ENCODE peak calls at places on chromosomes 16 and 17, in seven cellular contexts. Z is psoas muscle, V is AG04450, F is choroid plexus epithelial cell, L is kidney epithelial cell, W is A549, U is IMR-90. A is an unnamed sample.

GRCh38 chr17:44623070-44623725 is 33.1 kb upstream of the MEIOC start:
- DNase-seq in Z (no peak), V (no peak), F (no peak), L (no peak), W (peak), U (no peak), A (no peak)

GRCh38 chr16:53754938-53755910 is 51.3 kb downstream of the FTO start:
- DNase-seq in Z (peak), V (no peak), F (peak), L (peak), W (peak), U (peak), A (peak)

GRCh38 chr17:34728771-34729310 is 149.5 kb downstream of the TMEM132E start:
- DNase-seq in Z (no peak), V (no peak), F (no peak), L (no peak), W (no peak), U (no peak), A (no peak)

GRCh38 chr16:80940069-80940856 is 66.4 kb downstream of the CMC2 start:
- DNase-seq in Z (no peak), V (no peak), F (no peak), L (no peak), W (no peak), U (peak), A (no peak)

GRCh38 chr17:57735707-57736106 is 9.4 kb downstream of the CCDC182 start:
- DNase-seq in Z (no peak), V (no peak), F (no peak), L (no peak), W (peak), U (no peak), A (no peak)

GRCh38 chr16:17379121-17379571 is 91.6 kb downstream of the XYLT1 start:
- DNase-seq in Z (peak), V (no peak), F (no peak), L (no peak), W (no peak), U (peak), A (no peak)

GRCh38 chr17:2171725-2172446 is 117.0 kb downstream of the HIC1 start:
- DNase-seq in Z (peak), V (peak), F (peak), L (no peak), W (no peak), U (peak), A (peak)

GRCh38 chr17:74017461-74017860 is 186.0 kb upstream of the RPL38 start:
- DNase-seq in Z (no peak), V (no peak), F (no peak), L (no peak), W (no peak), U (no peak), A (no peak)

GRCh38 chr17:79648181-79648831 is 37.5 kb upstream of the RBFOX3 start:
- DNase-seq in Z (no peak), V (no peak), F (no peak), L (no peak), W (no peak), U (no peak), A (no peak)

GRCh38 chr16:51146256-51146924 is 4.7 kb downstream of the SALL1 start:
- DNase-seq in Z (no peak), V (no peak), F (peak), L (no peak), W (no peak), U (peak), A (peak)
- TF ChIP-seq CTCF in Z (no peak), V (peak), F (peak), L (peak), W (no peak), U (peak), A (peak)

GRCh38 chr16:2476345-2476720 is 1.4 kb downstream of the TBC1D24 start:
- DNase-seq in Z (no peak), V (no peak), F (no peak), L (no peak), W (no peak), U (no peak), A (no peak)
- H3K4me3 ChIP-seq in Z (peak), V (no peak), F (no peak), L (no peak), W (no peak), U (no peak), A (no peak)

GRCh38 chr16:610513-611381 is 20.0 kb upstream of the WFIKKN1 start:
- DNase-seq in Z (peak), V (no peak), F (peak), L (no peak), W (no peak), U (no peak), A (peak)
- TF ChIP-seq CTCF in Z (peak), V (peak), F (peak), L (peak), W (peak), U (peak), A (peak)

DNA sequence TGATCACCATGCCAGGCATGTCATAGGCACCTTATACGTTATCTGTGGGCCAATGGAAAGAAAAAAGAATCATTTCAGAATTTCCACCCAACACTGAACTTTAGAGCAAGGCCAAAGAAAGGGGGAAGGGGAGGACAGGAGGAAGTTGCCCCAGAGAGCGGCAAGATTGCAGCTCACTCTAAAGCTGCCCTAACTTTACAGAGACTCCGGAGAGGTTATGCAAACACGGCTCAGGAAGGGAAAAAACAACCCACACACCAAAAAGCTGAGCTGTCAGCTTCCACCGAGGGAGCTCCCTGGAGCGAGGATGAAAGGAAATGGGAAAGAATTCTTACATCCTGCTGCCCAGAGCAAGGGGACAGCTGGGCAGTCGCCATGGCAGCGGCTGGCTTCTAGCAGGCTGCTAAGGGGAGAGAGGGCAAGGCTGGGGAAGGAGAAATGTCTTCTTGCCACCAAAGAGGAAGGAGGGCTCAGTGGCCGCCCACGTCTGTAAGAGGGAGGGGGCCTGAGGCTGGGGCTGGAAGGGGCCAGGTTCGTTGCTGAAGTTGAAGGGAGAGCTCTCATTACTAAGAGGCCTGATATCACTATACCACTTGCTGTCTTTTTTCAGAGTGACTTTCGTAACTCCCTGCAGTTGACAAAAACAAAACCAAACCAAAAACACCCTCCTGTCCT is 18.2 kb downstream of the COTL1 start:
- DNase-seq in Z (peak), V (peak), F (peak), L (peak), W (peak), U (peak), A (peak)
- H3K4me3 ChIP-seq in Z (no peak), V (peak), F (peak), L (no peak), W (no peak), U (peak), A (no peak)

A was measured in cardiac fibroblast.